ENCODE peak calls at places on chromosomes 4 and X, in six cellular contexts. Q is PC-3, I is WTC11, Z is GM12865, F is thoracic aorta, J is Peyer's patch. O is an unnamed sample.

GRCh38 chrX:129188223-129188622 is 335.1 kb downstream of the SMARCA1 start:
- DNase-seq in Q (no peak), I (peak), Z (no peak), F (no peak), J (no peak), O (no peak)

GRCh38 chr4:126860308-126860707 is 772.4 kb upstream of the INTU start:
- DNase-seq in Q (no peak), I (no peak), Z (no peak), F (no peak), J (no peak), O (no peak)

GRCh38 chr4:150579591-150580234 is 2.2 kb upstream of the MAB21L2 start:
- DNase-seq in Q (no peak), I (peak), Z (no peak), F (no peak), J (peak), O (peak)

GRCh38 chr4:184529283-184529682 is 54.9 kb upstream of the IRF2 start:
- DNase-seq in Q (peak), I (no peak), Z (no peak), F (no peak), J (no peak), O (no peak)

GRCh38 chrX:111352424-111352823 is 59.6 kb downstream of the DCX start:
- DNase-seq in Q (peak), I (no peak), Z (no peak), F (peak), J (no peak), O (no peak)

GRCh38 chrX:71111141-71111843 is at the start of gene IL2RG:
- DNase-seq in Q (peak), I (no peak), Z (peak), F (no peak), J (peak), O (no peak)

GRCh38 chr4:36402008-36402758 is 120.8 kb downstream of the DTHD1 start:
- DNase-seq in Q (no peak), I (no peak), Z (no peak), F (no peak), J (no peak), O (no peak)

GRCh38 chr4:14254252-14254651 is 626.7 kb upstream of the BOD1L1 start:
- DNase-seq in Q (peak), I (peak), Z (peak), F (no peak), J (peak), O (peak)

GRCh38 chr4:21452931-21453330 is 495.6 kb downstream of the KCNIP4 start:
- DNase-seq in Q (no peak), I (no peak), Z (no peak), F (no peak), J (no peak), O (no peak)

GRCh38 chrX:10168226-10168625 is 11.5 kb downstream of the CLCN4 start:
- DNase-seq in Q (no peak), I (no peak), Z (no peak), F (no peak), J (no peak), O (no peak)

GRCh38 chr4:188959424-188959823 is 820.2 kb downstream of the TRIML1 start:
- DNase-seq in Q (no peak), I (no peak), Z (no peak), F (no peak), J (no peak), O (no peak)

DNA sequence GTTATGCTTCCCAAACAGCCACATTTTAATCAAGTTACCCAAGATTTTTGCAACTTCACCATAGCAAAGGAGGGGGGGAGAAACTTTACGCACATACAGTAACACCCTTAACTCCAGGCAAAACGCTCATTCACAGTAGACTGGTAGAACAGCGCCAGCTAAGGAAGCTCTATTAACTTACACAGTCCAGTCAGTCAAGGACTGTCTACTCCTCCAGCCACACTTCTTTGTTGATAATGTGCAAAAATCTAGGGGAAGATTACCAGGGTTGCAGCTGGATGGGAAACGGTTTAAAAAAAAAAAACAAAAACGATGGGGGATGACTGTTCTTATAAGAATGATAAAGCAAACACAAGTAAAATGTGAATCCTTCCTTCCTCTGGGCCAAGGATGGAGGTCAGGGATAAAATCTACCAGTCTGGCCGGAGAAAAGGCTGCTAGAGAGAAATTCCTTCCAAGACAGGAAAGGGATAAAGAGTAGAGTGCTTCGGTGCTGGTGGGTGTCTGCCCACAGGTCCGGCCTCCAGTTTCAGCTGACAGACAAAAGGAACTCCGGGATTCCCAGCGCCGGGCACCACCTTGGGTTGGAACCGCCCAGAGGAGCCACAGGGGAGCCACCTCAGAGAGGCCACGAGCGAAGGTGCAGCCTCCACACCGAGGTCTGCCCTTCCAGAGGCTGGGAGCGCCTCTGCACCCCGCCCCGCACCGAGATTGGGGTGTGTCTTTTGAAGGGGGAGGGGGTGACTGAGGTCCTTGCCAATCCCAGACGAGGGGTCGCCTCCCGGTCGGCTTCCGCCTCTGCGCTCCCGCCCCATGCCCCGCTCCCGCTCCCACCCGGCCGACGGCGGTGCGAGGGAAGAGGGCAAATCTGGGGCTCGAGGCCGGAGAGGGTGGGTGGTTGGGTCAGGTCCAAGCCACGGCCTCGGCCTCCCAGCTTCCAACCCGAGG is 789 bp downstream of the ANKRD50 start:
- DNase-seq in Q (peak), I (peak), Z (peak), F (no peak), J (peak), O (peak)
- TF ChIP-seq CTCF in Q (peak), I (no peak), Z (no peak), F (no peak), J (peak), O (no peak)

GRCh38 chr4:16894406-16894805 is 4.0 kb downstream of the LDB2 start:
- DNase-seq in Q (no peak), I (no peak), Z (no peak), F (no peak), J (no peak), O (no peak)

GRCh38 chr4:16897991-16898827 is at the start of gene LDB2:
- DNase-seq in Q (no peak), I (peak), Z (peak), F (no peak), J (no peak), O (peak)

GRCh38 chr4:16900325-16900724 is 1.9 kb upstream of the LDB2 start:
- DNase-seq in Q (no peak), I (no peak), Z (no peak), F (no peak), J (no peak), O (no peak)

GRCh38 chr4:16896871-16897270 is 1.6 kb downstream of the LDB2 start:
- DNase-seq in Q (no peak), I (no peak), Z (no peak), F (no peak), J (no peak), O (no peak)

GRCh38 chr4:16897351-16897750 is 1.1 kb downstream of the LDB2 start:
- DNase-seq in Q (no peak), I (no peak), Z (no peak), F (no peak), J (no peak), O (no peak)
- TF ChIP-seq CTCF in Q (no peak), I (no peak), Z (no peak), F (no peak), J (no peak), O (no peak)

DNA sequence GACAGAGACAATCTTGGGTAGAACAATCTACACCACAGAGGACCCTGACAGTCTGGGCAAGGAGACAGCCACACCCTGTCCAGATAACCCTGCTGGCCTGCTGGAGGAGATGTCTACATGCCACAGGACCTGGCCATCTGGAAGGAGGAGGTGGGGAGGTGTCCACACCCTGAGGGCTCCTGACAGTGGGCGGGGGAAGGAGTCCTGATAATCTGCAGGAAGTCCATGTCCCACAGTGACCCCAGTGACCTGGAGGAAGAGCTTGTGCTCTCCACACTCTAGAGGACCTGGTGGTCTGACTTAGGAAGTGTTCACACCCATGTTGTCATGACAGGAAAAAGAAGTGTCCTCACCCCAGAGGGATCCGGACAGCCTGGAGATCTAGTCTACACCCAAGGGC is 5.5 kb downstream of the SUV39H1 start:
- DNase-seq in Q (no peak), I (no peak), Z (no peak), F (no peak), J (no peak), O (no peak)
- TF ChIP-seq CTCF in Q (no peak), I (no peak), Z (no peak), F (no peak), J (no peak), O (no peak)

DNA sequence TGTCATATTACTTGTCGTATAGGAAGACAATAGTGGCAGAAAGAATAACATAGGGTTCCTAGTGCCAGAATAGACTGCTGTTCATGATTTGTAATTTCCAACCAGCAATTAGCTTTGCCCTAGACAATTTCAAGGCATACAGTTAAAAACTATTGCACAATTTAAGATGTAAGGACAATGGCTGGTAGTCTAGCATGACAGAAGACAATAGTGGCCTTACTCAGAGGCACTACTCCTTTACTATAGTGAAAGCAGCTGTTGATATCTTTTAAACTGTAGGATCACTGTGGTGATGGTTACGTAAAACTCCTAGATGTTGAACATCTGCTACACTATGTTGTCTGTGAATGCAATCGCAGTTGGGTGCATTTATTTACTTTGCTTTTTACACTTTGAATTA is 234.5 kb downstream of the RBMX2 start:
- DNase-seq in Q (no peak), I (no peak), Z (no peak), F (no peak), J (no peak), O (no peak)
- TF ChIP-seq CTCF in Q (no peak), I (no peak), Z (no peak), F (no peak), J (no peak), O (no peak)

GRCh38 chr4:41203841-41204240 is 10.5 kb downstream of the APBB2 start:
- DNase-seq in Q (no peak), I (no peak), Z (no peak), F (no peak), J (no peak), O (no peak)

GRCh38 chr4:41207330-41207831 is 7.0 kb downstream of the APBB2 start:
- DNase-seq in Q (no peak), I (no peak), Z (no peak), F (no peak), J (no peak), O (no peak)

GRCh38 chr4:41204400-41204978 is 9.9 kb downstream of the APBB2 start:
- DNase-seq in Q (peak), I (no peak), Z (no peak), F (no peak), J (no peak), O (no peak)

GRCh38 chr4:41205130-41205529 is 9.2 kb downstream of the APBB2 start:
- DNase-seq in Q (no peak), I (no peak), Z (no peak), F (no peak), J (no peak), O (no peak)

DNA sequence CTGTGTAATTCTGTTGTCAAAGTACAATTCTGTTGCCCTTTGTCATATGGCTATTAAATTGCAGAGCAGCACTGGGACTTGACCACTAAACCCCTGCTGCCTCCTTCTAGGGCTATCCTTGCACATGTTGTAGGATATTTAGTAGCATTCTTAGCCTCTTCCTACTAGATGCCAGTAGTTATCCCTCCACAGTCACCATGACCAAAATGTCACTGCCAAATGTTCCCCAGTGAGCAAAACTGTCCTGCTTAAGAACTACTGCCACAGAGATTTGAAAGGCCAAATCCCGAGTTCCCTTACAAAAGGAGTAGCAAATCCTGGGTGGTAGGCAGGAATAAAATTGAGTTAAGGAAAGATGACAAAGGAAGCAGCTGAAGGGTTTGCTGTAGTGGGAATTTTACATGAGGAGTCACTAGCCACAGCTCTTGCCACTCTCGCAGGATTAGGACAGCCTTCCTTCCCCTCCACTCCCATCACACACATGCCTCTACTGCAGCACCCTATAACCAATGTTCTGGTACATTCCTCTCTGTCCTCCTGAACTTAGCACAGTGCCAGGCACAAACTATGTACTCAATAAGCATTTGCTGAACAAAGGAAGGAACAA is 8.4 kb downstream of the APBB2 start:
- DNase-seq in Q (no peak), I (no peak), Z (no peak), F (no peak), J (no peak), O (no peak)
- TF ChIP-seq CTCF in Q (no peak), I (no peak), Z (no peak), F (no peak), J (no peak), O (no peak)

DNA sequence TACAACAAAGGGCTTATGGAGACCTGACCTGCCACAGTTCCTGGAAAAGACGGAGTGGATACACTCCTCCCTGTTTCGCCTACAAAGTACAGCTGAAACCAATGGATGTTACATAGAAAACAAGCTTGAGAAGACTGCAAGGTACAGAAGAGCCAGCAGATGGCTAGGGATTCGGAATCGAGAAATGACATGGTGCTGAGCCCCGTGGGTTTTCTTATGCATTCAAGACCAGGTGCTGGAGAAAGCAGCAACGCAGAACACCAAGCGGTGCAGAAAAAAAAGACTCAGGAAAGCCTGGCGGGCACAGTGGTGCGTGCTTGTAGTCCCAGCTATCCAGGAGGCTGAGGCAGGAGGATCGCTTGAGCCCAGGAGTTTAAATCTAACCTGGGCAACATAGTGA is 13.8 kb downstream of the TIMM17B start:
- DNase-seq in Q (peak), I (no peak), Z (no peak), F (no peak), J (no peak), O (no peak)
- TF ChIP-seq CTCF in Q (no peak), I (no peak), Z (no peak), F (no peak), J (no peak), O (no peak)

DNA sequence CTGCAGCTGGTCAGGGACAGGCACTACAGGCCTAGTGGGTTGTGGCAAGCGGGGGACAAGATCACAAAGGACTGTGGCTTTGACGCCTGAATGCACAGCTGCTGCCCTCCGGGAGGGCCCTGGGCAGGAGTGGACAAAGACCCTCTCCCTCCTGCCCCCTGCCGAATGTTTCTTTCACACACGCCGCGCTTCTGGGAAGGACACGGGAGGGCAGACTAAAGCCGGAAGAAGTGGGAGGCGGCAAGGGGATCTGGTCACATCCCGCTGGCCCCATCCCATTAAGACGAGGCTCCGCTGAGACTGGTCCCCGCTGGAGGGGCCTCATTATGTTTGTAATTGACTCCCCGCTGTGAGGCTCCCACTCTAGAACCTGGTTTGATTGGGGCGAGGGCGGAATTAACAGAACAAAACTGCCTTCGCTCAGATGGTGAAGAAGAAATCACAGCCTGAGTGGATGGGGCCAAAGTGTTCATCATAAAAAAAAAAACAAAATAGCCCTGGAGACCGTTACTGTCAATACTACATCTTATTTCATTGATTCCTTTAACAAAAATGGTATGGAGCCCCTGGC is 37.8 kb upstream of the PSAPL1 start:
- DNase-seq in Q (no peak), I (peak), Z (no peak), F (no peak), J (no peak), O (no peak)
- TF ChIP-seq CTCF in Q (no peak), I (no peak), Z (no peak), F (no peak), J (no peak), O (no peak)